ENCODE peak calls at places on chromosomes 6 and 20, in five cellular contexts. N, K, H, X and D are unnamed samples.

GRCh38 chr6:44143731-44144130 is 14.9 kb upstream of the CAPN11 start:
- DNase-seq in N (no peak), K (no peak), H (no peak), X (no peak), D (no peak)

GRCh38 chr6:37058084-37058586 is 52.7 kb downstream of the FGD2 start:
- DNase-seq in N (no peak), K (no peak), H (no peak), X (no peak), D (no peak)

GRCh38 chr6:141562181-141562800 is 570.4 kb upstream of the GJE1 start:
- DNase-seq in N (peak; percentile 49), K (no peak), H (peak; percentile 53), X (no peak), D (no peak)

GRCh38 chr6:150176152-150176551 is 33.3 kb downstream of the PPP1R14C start:
- DNase-seq in N (peak; percentile 49), K (no peak), H (no peak), X (no peak), D (no peak)

GRCh38 chr6:129638055-129639019 is 71.6 kb downstream of the ARHGAP18 start:
- DNase-seq in N (no peak), K (peak; percentile 94), H (no peak), X (no peak), D (peak; percentile 51)

GRCh38 chr6:109458774-109459531 is 3.4 kb upstream of the MICAL1 start:
- DNase-seq in N (no peak), K (no peak), H (no peak), X (no peak), D (no peak)

GRCh38 chr6:3359091-3359752 is 97.6 kb downstream of the SLC22A23 start:
- DNase-seq in N (no peak), K (no peak), H (peak; percentile 37), X (no peak), D (no peak)

GRCh38 chr20:57476073-57476526 is 48.8 kb downstream of the CTCFL start:
- DNase-seq in N (no peak), K (no peak), H (peak; percentile 44), X (no peak), D (no peak)

GRCh38 chr6:138245751-138246150 is 27.5 kb upstream of the PBOV1 start:
- DNase-seq in N (no peak), K (no peak), H (no peak), X (no peak), D (no peak)

GRCh38 chr20:48025061-48025515 is 239.8 kb upstream of the SULF2 start:
- DNase-seq in N (peak; percentile 28), K (peak; percentile 88), H (peak; percentile 81), X (no peak), D (peak; percentile 63)

GRCh38 chr20:63682384-63683139 is 13.9 kb upstream of the TNFRSF6B start:
- DNase-seq in N (peak; percentile 63), K (peak; percentile 98), H (peak; percentile 83), X (peak; percentile 59), D (peak; percentile 83)

GRCh38 chr6:37861452-37861851 is 41.9 kb downstream of the ZFAND3 start:
- DNase-seq in N (no peak), K (no peak), H (no peak), X (no peak), D (no peak)

GRCh38 chr20:63978319-63979220 is 872 bp downstream of the SAMD10 start:
- DNase-seq in N (peak; percentile 78), K (no peak), H (peak; percentile 80), X (no peak), D (no peak)

GRCh38 chr6:58113960-58114359 is 796.5 kb downstream of the PRIM2 start:
- DNase-seq in N (no peak), K (no peak), H (no peak), X (no peak), D (no peak)

GRCh38 chr6:131954099-131954774 is 3.1 kb upstream of the CCN2 start:
- DNase-seq in N (no peak), K (peak; percentile 82), H (no peak), X (no peak), D (no peak)

GRCh38 chr20:50416930-50417329 is 93.3 kb upstream of the PTPN1 start:
- DNase-seq in N (no peak), K (no peak), H (no peak), X (no peak), D (no peak)

GRCh38 chr20:50417484-50418235 is 92.5 kb upstream of the PTPN1 start:
- DNase-seq in N (no peak), K (no peak), H (no peak), X (no peak), D (no peak)

GRCh38 chr20:50415031-50415515 is 95.1 kb upstream of the PTPN1 start:
- DNase-seq in N (no peak), K (no peak), H (no peak), X (no peak), D (no peak)

GRCh38 chr20:50415516-50416268 is 94.5 kb upstream of the PTPN1 start:
- DNase-seq in N (peak; percentile 100), K (peak; percentile 98), H (peak; percentile 99), X (peak; percentile 99), D (peak; percentile 79)

GRCh38 chr20:50416269-50416863 is 93.8 kb upstream of the PTPN1 start:
- DNase-seq in N (no peak), K (no peak), H (no peak), X (no peak), D (no peak)
- H3K4me3 ChIP-seq in N (no peak overlapping the region), K (no peak overlapping the region), H (no peak overlapping the region), X (peak overlapping the region; percentile 34), D (no peak overlapping the region)

GRCh38 chr6:96604420-96604819 is 41.5 kb downstream of the FHL5 start:
- DNase-seq in N (no peak), K (no peak), H (no peak), X (no peak), D (no peak)
- TF ChIP-seq CTCF in N (no peak), K (no peak), H (no peak), X (no peak), D (no peak)

GRCh38 chr6:32796848-32797776 is 19.7 kb downstream of the HLA-DOB start:
- DNase-seq in N (peak; percentile 78), K (peak; percentile 75), H (peak; percentile 86), X (peak; percentile 33), D (peak; percentile 45)
- H3K4me3 ChIP-seq in N (no peak overlapping the region), K (peak overlapping the region; percentile 27), H (peak overlapping the region; percentile 22), X (peak overlapping the region; percentile 43), D (peak overlapping the region; percentile 8)

GRCh38 chr6:80210618-80211017 is 104.1 kb downstream of the BCKDHB start:
- DNase-seq in N (no peak), K (peak; percentile 57), H (no peak), X (no peak), D (no peak)

GRCh38 chr6:80214436-80215022 is 108.1 kb downstream of the BCKDHB start:
- DNase-seq in N (no peak), K (peak; percentile 79), H (no peak), X (no peak), D (peak; percentile 53)

GRCh38 chr6:80211295-80211694 is 104.8 kb downstream of the BCKDHB start:
- DNase-seq in N (no peak), K (no peak), H (no peak), X (no peak), D (no peak)

GRCh38 chr6:80217799-80218198 is 111.3 kb downstream of the BCKDHB start:
- DNase-seq in N (no peak), K (no peak), H (no peak), X (no peak), D (no peak)

DNA sequence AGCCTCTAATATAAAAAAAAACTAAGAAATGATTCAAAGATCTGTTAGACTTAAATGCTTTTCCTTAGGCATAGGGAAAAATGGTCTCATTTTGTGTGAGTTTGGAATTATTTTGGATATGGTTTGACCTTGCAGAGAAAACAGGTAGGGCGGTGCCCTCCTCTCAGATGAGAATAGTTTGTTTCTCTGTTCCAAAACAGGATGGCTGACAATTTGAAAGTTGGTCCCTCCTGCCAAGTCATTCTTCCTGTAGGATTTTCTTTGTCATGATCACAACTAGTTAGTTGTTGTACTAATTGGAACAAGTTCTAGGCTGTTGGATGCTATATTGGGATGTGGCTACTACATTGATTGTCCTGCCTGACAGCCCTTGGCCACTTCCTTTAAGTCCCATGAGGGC is 108.6 kb downstream of the BCKDHB start:
- DNase-seq in N (no peak), K (no peak), H (no peak), X (no peak), D (no peak)
- TF ChIP-seq CTCF in N (no peak), K (no peak), H (no peak), X (no peak), D (no peak)

GRCh38 chr6:148240463-148240845 is 102.2 kb upstream of the SASH1 start:
- DNase-seq in N (peak; percentile 25), K (peak; percentile 77), H (no peak), X (no peak), D (peak; percentile 28)
- H3K4me3 ChIP-seq in N (no peak overlapping the region), K (no peak overlapping the region), H (no peak overlapping the region), X (peak overlapping the region; percentile 30), D (no peak overlapping the region)